ENCODE peak calls at places on chromosomes 3 and 15, in nine cellular contexts. One of them, this sample, is unnamed.
A peak's percentile ranks its signal among the peaks of the same experiment; 100 is the strongest.

GRCh38 chr15:67931861-67932260 is 92.0 kb upstream of the RNU6-1 start:
- DNase-seq in kidney epithelial cell: no peak
- DNase-seq in stimulated activated CD4-positive, alpha-beta T cell treated with anti-CD3 and anti-CD28 coated beads, Interleukin-4, amount 100 ng/mL, for 24 hours: no peak
- DNase-seq in stimulated activated CD8-positive, alpha-beta memory T cell treated with anti-CD3 and anti-CD28 coated beads, Interleukin-7, amount 100 ng/mL, for 4 hours: no peak
- DNase-seq in OCI-M1: no peak
- DNase-seq in activated CD4-positive, CD25-positive, alpha-beta regulatory T cell: no peak
- DNase-seq in neuronal stem cell: no peak
- DNase-seq in ecto neural progenitor cell: no peak
- DNase-seq in cardiac muscle cell: no peak
- DNase-seq in this sample: no peak

GRCh38 chr3:170128259-170128976 is 53.1 kb downstream of the PHC3 start:
- DNase-seq in neuronal stem cell: no peak
- DNase-seq in ecto neural progenitor cell: no peak
- DNase-seq in activated CD4-positive, CD25-positive, alpha-beta regulatory T cell: no peak
- DNase-seq in stimulated activated CD4-positive, alpha-beta T cell treated with anti-CD3 and anti-CD28 coated beads, Interleukin-4, amount 100 ng/mL, for 24 hours: no peak
- DNase-seq in cardiac muscle cell: no peak
- DNase-seq in stimulated activated CD8-positive, alpha-beta memory T cell treated with anti-CD3 and anti-CD28 coated beads, Interleukin-7, amount 100 ng/mL, for 4 hours: no peak
- DNase-seq in OCI-M1: no peak
- DNase-seq in kidney epithelial cell: no peak
- DNase-seq in this sample: no peak

GRCh38 chr15:59801649-59802048 is 112.5 kb upstream of the BNIP2 start:
- DNase-seq in stimulated activated CD8-positive, alpha-beta memory T cell treated with anti-CD3 and anti-CD28 coated beads, Interleukin-7, amount 100 ng/mL, for 4 hours: no peak
- DNase-seq in activated CD4-positive, CD25-positive, alpha-beta regulatory T cell: no peak
- DNase-seq in ecto neural progenitor cell: no peak
- DNase-seq in kidney epithelial cell: no peak
- DNase-seq in cardiac muscle cell: no peak
- DNase-seq in stimulated activated CD4-positive, alpha-beta T cell treated with anti-CD3 and anti-CD28 coated beads, Interleukin-4, amount 100 ng/mL, for 24 hours: no peak
- DNase-seq in neuronal stem cell: no peak
- DNase-seq in OCI-M1: no peak
- DNase-seq in this sample: no peak

GRCh38 chr15:33616485-33616884 is 305.7 kb downstream of the RYR3 start:
- DNase-seq in ecto neural progenitor cell: no peak
- DNase-seq in activated CD4-positive, CD25-positive, alpha-beta regulatory T cell: no peak
- DNase-seq in kidney epithelial cell: no peak
- DNase-seq in stimulated activated CD8-positive, alpha-beta memory T cell treated with anti-CD3 and anti-CD28 coated beads, Interleukin-7, amount 100 ng/mL, for 4 hours: no peak
- DNase-seq in stimulated activated CD4-positive, alpha-beta T cell treated with anti-CD3 and anti-CD28 coated beads, Interleukin-4, amount 100 ng/mL, for 24 hours: no peak
- DNase-seq in neuronal stem cell: no peak
- DNase-seq in OCI-M1: no peak
- DNase-seq in cardiac muscle cell: no peak
- DNase-seq in this sample: no peak

GRCh38 chr15:74523982-74524381 is 17.0 kb upstream of the ARID3B start:
- DNase-seq in neuronal stem cell: no peak
- DNase-seq in OCI-M1: no peak
- DNase-seq in activated CD4-positive, CD25-positive, alpha-beta regulatory T cell: no peak
- DNase-seq in ecto neural progenitor cell: no peak
- DNase-seq in cardiac muscle cell: no peak
- DNase-seq in stimulated activated CD4-positive, alpha-beta T cell treated with anti-CD3 and anti-CD28 coated beads, Interleukin-4, amount 100 ng/mL, for 24 hours: no peak
- DNase-seq in stimulated activated CD8-positive, alpha-beta memory T cell treated with anti-CD3 and anti-CD28 coated beads, Interleukin-7, amount 100 ng/mL, for 4 hours: no peak
- DNase-seq in kidney epithelial cell: no peak
- DNase-seq in this sample: no peak

GRCh38 chr15:29638011-29638410 is 184.3 kb downstream of the TJP1 start:
- DNase-seq in activated CD4-positive, CD25-positive, alpha-beta regulatory T cell: no peak
- DNase-seq in neuronal stem cell: no peak
- DNase-seq in OCI-M1: no peak
- DNase-seq in kidney epithelial cell: no peak
- DNase-seq in ecto neural progenitor cell: no peak
- DNase-seq in cardiac muscle cell: no peak
- DNase-seq in stimulated activated CD4-positive, alpha-beta T cell treated with anti-CD3 and anti-CD28 coated beads, Interleukin-4, amount 100 ng/mL, for 24 hours: no peak
- DNase-seq in stimulated activated CD8-positive, alpha-beta memory T cell treated with anti-CD3 and anti-CD28 coated beads, Interleukin-7, amount 100 ng/mL, for 4 hours: no peak
- DNase-seq in this sample: no peak

GRCh38 chr15:91857772-91858171 is 4.3 kb downstream of the SLCO3A1 start:
- DNase-seq in OCI-M1: peak; percentile 45
- DNase-seq in activated CD4-positive, CD25-positive, alpha-beta regulatory T cell: no peak
- DNase-seq in stimulated activated CD4-positive, alpha-beta T cell treated with anti-CD3 and anti-CD28 coated beads, Interleukin-4, amount 100 ng/mL, for 24 hours: peak; percentile 59
- DNase-seq in cardiac muscle cell: no peak
- DNase-seq in ecto neural progenitor cell: no peak
- DNase-seq in neuronal stem cell: no peak
- DNase-seq in kidney epithelial cell: no peak
- DNase-seq in stimulated activated CD8-positive, alpha-beta memory T cell treated with anti-CD3 and anti-CD28 coated beads, Interleukin-7, amount 100 ng/mL, for 4 hours: no peak
- DNase-seq in this sample: no peak

GRCh38 chr3:52174896-52175295 is 20.7 kb upstream of the POC1A start:
- DNase-seq in activated CD4-positive, CD25-positive, alpha-beta regulatory T cell: no peak
- DNase-seq in OCI-M1: no peak
- DNase-seq in stimulated activated CD8-positive, alpha-beta memory T cell treated with anti-CD3 and anti-CD28 coated beads, Interleukin-7, amount 100 ng/mL, for 4 hours: no peak
- DNase-seq in ecto neural progenitor cell: no peak
- DNase-seq in neuronal stem cell: no peak
- DNase-seq in cardiac muscle cell: no peak
- DNase-seq in stimulated activated CD4-positive, alpha-beta T cell treated with anti-CD3 and anti-CD28 coated beads, Interleukin-4, amount 100 ng/mL, for 24 hours: no peak
- DNase-seq in kidney epithelial cell: no peak
- DNase-seq in this sample: no peak

GRCh38 chr3:16801698-16802097 is 83.1 kb upstream of the PLCL2 start:
- DNase-seq in OCI-M1: peak; percentile 21
- DNase-seq in kidney epithelial cell: no peak
- DNase-seq in stimulated activated CD4-positive, alpha-beta T cell treated with anti-CD3 and anti-CD28 coated beads, Interleukin-4, amount 100 ng/mL, for 24 hours: no peak
- DNase-seq in stimulated activated CD8-positive, alpha-beta memory T cell treated with anti-CD3 and anti-CD28 coated beads, Interleukin-7, amount 100 ng/mL, for 4 hours: no peak
- DNase-seq in neuronal stem cell: no peak
- DNase-seq in ecto neural progenitor cell: no peak
- DNase-seq in cardiac muscle cell: no peak
- DNase-seq in activated CD4-positive, CD25-positive, alpha-beta regulatory T cell: no peak
- DNase-seq in this sample: no peak

GRCh38 chr15:101445562-101446526 is 43.7 kb downstream of the PCSK6 start:
- DNase-seq in OCI-M1: peak; percentile 57
- DNase-seq in stimulated activated CD8-positive, alpha-beta memory T cell treated with anti-CD3 and anti-CD28 coated beads, Interleukin-7, amount 100 ng/mL, for 4 hours: no peak
- DNase-seq in ecto neural progenitor cell: no peak
- DNase-seq in activated CD4-positive, CD25-positive, alpha-beta regulatory T cell: no peak
- DNase-seq in neuronal stem cell: no peak
- DNase-seq in cardiac muscle cell: no peak
- DNase-seq in kidney epithelial cell: no peak
- DNase-seq in stimulated activated CD4-positive, alpha-beta T cell treated with anti-CD3 and anti-CD28 coated beads, Interleukin-4, amount 100 ng/mL, for 24 hours: no peak
- DNase-seq in this sample: peak; percentile 87

GRCh38 chr15:33215941-33216872 is 21.7 kb upstream of the FMN1 start:
- DNase-seq in stimulated activated CD8-positive, alpha-beta memory T cell treated with anti-CD3 and anti-CD28 coated beads, Interleukin-7, amount 100 ng/mL, for 4 hours: no peak
- DNase-seq in activated CD4-positive, CD25-positive, alpha-beta regulatory T cell: no peak
- DNase-seq in stimulated activated CD4-positive, alpha-beta T cell treated with anti-CD3 and anti-CD28 coated beads, Interleukin-4, amount 100 ng/mL, for 24 hours: no peak
- DNase-seq in ecto neural progenitor cell: no peak
- DNase-seq in neuronal stem cell: no peak
- DNase-seq in kidney epithelial cell: no peak
- DNase-seq in cardiac muscle cell: peak; percentile 50
- DNase-seq in OCI-M1: peak; percentile 73
- DNase-seq in this sample: no peak